ENCODE peak calls at places on chromosomes 12 and 14, in nine cellular contexts. Y is fibroblast of lung, L is fibroblast of villous mesenchyme, U is H9, A is pancreas, C is endothelial cell of umbilical vein, Q is uterus, G is omental fat pad, S is fibroblast of pulmonary artery. O is an unnamed sample.

GRCh38 chr12:32163596-32163995 is 56.9 kb downstream of the BICD1 start:
- DNase-seq in Y (no peak), L (peak), U (no peak), A (no peak), C (peak), Q (no peak), G (no peak), S (peak), O (no peak)

GRCh38 chr14:50910495-50911420 is 33.5 kb downstream of the PYGL start:
- DNase-seq in Y (no peak), L (no peak), U (peak), A (no peak), C (no peak), Q (no peak), G (no peak), S (no peak), O (no peak)

GRCh38 chr12:74337951-74338350 is 199.7 kb upstream of the ATXN7L3B start:
- DNase-seq in Y (peak), L (peak), U (no peak), A (no peak), C (peak), Q (no peak), G (no peak), S (peak), O (no peak)

GRCh38 chr14:92613008-92613658 is 99.6 kb downstream of the RIN3 start:
- DNase-seq in Y (peak), L (peak), U (peak), A (no peak), C (no peak), Q (no peak), G (no peak), S (no peak), O (no peak)

GRCh38 chr12:132510111-132510724 is 20.3 kb downstream of the FBRSL1 start:
- DNase-seq in Y (no peak), L (no peak), U (no peak), A (no peak), C (no peak), Q (no peak), G (no peak), S (no peak), O (no peak)

GRCh38 chr12:118356809-118357326 is 15.8 kb downstream of the TAOK3 start:
- DNase-seq in Y (peak), L (peak), U (no peak), A (no peak), C (no peak), Q (no peak), G (no peak), S (peak), O (no peak)

GRCh38 chr12:105696-106095 is 39.1 kb downstream of the IQSEC3 start:
- DNase-seq in Y (no peak), L (no peak), U (no peak), A (no peak), C (no peak), Q (no peak), G (no peak), S (no peak), O (no peak)

GRCh38 chr12:120481022-120481767 is 11.6 kb upstream of the SRSF9 start:
- DNase-seq in Y (no peak), L (no peak), U (no peak), A (no peak), C (no peak), Q (no peak), G (no peak), S (no peak), O (no peak)

GRCh38 chr14:38994721-38995120 is 108.3 kb downstream of the SEC23A start:
- DNase-seq in Y (no peak), L (no peak), U (no peak), A (no peak), C (peak), Q (no peak), G (no peak), S (peak), O (no peak)

GRCh38 chr12:18926188-18926587 is 188.3 kb downstream of the CAPZA3 start:
- DNase-seq in Y (no peak), L (no peak), U (no peak), A (no peak), C (no peak), Q (no peak), G (no peak), S (no peak), O (no peak)

GRCh38 chr12:93198086-93198485 is 179.6 kb upstream of the NUDT4 start:
- DNase-seq in Y (peak), L (peak), U (no peak), A (no peak), C (peak), Q (no peak), G (no peak), S (peak), O (no peak)

DNA sequence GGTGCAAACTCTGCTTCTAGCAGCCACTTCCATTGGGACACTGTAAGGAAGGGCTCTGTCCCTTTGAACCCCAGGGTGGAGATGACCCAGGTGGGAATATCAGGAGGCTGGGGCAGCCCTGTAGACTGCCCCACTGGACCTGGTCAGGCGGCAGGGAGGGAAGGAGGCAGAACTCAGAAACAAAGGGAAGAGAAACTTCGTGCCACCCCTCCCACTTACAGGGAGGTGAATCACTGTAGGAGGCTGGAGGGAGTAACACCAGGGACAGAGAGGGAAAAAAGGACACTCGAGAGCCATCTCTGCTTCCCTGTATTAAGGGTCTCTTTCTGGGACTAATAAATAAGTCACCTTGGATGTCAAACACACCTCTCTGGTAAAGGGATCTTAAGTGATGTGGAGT is 37.4 kb downstream of the ISCA2 start:
- DNase-seq in Y (no peak), L (no peak), U (no peak), A (no peak), C (no peak), Q (no peak), G (no peak), S (no peak), O (no peak)
- TF ChIP-seq CTCF in Y (no peak), L (no peak), U (no peak), A (no peak), C (no peak), Q (no peak), G (no peak), S (no peak), O (no peak)

GRCh38 chr12:58931518-58931917 is 11.2 kb upstream of the LRIG3 start:
- DNase-seq in Y (no peak), L (no peak), U (no peak), A (no peak), C (no peak), Q (no peak), G (no peak), S (no peak), O (no peak)
- TF ChIP-seq CTCF in Y (no peak), L (no peak), U (peak), A (no peak), C (no peak), Q (no peak), G (no peak), S (peak), O (no peak)

GRCh38 chr14:52150162-52150561 is 81.3 kb upstream of the NID2 start:
- DNase-seq in Y (no peak), L (no peak), U (no peak), A (peak), C (no peak), Q (no peak), G (no peak), S (no peak), O (no peak)

GRCh38 chr14:52148371-52148770 is 79.5 kb upstream of the NID2 start:
- DNase-seq in Y (no peak), L (no peak), U (no peak), A (no peak), C (no peak), Q (no peak), G (no peak), S (no peak), O (no peak)

GRCh38 chr14:52142504-52142903 is 73.6 kb upstream of the NID2 start:
- DNase-seq in Y (no peak), L (peak), U (no peak), A (no peak), C (no peak), Q (peak), G (no peak), S (no peak), O (no peak)

GRCh38 chr14:52146504-52146903 is 77.6 kb upstream of the NID2 start:
- DNase-seq in Y (no peak), L (peak), U (no peak), A (no peak), C (no peak), Q (no peak), G (no peak), S (peak), O (no peak)
- TF ChIP-seq CTCF in Y (peak), L (peak), U (peak), A (no peak), C (no peak), Q (no peak), G (no peak), S (peak), O (no peak)

GRCh38 chr12:8564656-8565055 is 24.0 kb upstream of the CLEC4E start:
- DNase-seq in Y (no peak), L (no peak), U (peak), A (no peak), C (no peak), Q (no peak), G (no peak), S (no peak), O (no peak)

GRCh38 chr12:8563383-8563782 is 22.7 kb upstream of the CLEC4E start:
- DNase-seq in Y (no peak), L (no peak), U (no peak), A (no peak), C (no peak), Q (no peak), G (no peak), S (no peak), O (no peak)

GRCh38 chr12:8559676-8560075 is 19.0 kb upstream of the CLEC4E start:
- DNase-seq in Y (peak), L (no peak), U (no peak), A (no peak), C (no peak), Q (no peak), G (no peak), S (no peak), O (no peak)

GRCh38 chr12:8560986-8561385 is 20.3 kb upstream of the CLEC4E start:
- DNase-seq in Y (no peak), L (no peak), U (no peak), A (no peak), C (no peak), Q (no peak), G (no peak), S (no peak), O (no peak)

GRCh38 chr12:8562310-8562709 is 21.6 kb upstream of the CLEC4E start:
- DNase-seq in Y (no peak), L (no peak), U (peak), A (no peak), C (no peak), Q (no peak), G (no peak), S (no peak), O (no peak)
- TF ChIP-seq CTCF in Y (no peak), L (no peak), U (peak), A (no peak), C (no peak), Q (no peak), G (no peak), S (no peak), O (peak)

GRCh38 chr14:30657606-30658163 is 35.6 kb downstream of the SCFD1 start:
- DNase-seq in Y (no peak), L (no peak), U (no peak), A (no peak), C (peak), Q (no peak), G (no peak), S (peak), O (no peak)
- TF ChIP-seq CTCF in Y (no peak), L (peak), U (peak), A (no peak), C (peak), Q (no peak), G (no peak), S (peak), O (peak)

O was measured in mesothelial cell of epicardium.